ENCODE peak calls at places on chromosomes 5 and 9, in ten cellular contexts. One of them, this sample, is unnamed.

GRCh38 chr5:178143901-178144300 is 9.8 kb downstream of the NHP2 start:
- DNase-seq in lower lobe of right lung: no peak
- DNase-seq in colonic mucosa: peak
- DNase-seq in MM.1S: no peak
- DNase-seq in cardiac muscle cell: peak
- DNase-seq in AG04450: peak
- DNase-seq in GM06990: no peak
- DNase-seq in AG09309: no peak
- DNase-seq in heart right ventricle: peak
- DNase-seq in vagina: no peak
- DNase-seq in this sample: peak

GRCh38 chr9:124771867-124772621 is 933 bp upstream of the NR6A1 start:
- DNase-seq in heart right ventricle: peak
- DNase-seq in colonic mucosa: peak
- DNase-seq in AG09309: no peak
- DNase-seq in vagina: no peak
- DNase-seq in AG04450: no peak
- DNase-seq in MM.1S: peak
- DNase-seq in GM06990: peak
- DNase-seq in cardiac muscle cell: peak
- DNase-seq in lower lobe of right lung: peak
- DNase-seq in this sample: peak

GRCh38 chr9:10605388-10605787 is 7.4 kb downstream of the PTPRD start:
- DNase-seq in heart right ventricle: no peak
- DNase-seq in AG09309: no peak
- DNase-seq in AG04450: no peak
- DNase-seq in cardiac muscle cell: no peak
- DNase-seq in GM06990: no peak
- DNase-seq in lower lobe of right lung: no peak
- DNase-seq in MM.1S: no peak
- DNase-seq in colonic mucosa: no peak
- DNase-seq in vagina: no peak
- DNase-seq in this sample: no peak

GRCh38 chr9:9998491-9999287 is 614.1 kb downstream of the PTPRD start:
- DNase-seq in AG09309: no peak
- DNase-seq in heart right ventricle: no peak
- DNase-seq in colonic mucosa: no peak
- DNase-seq in AG04450: no peak
- DNase-seq in vagina: no peak
- DNase-seq in GM06990: no peak
- DNase-seq in cardiac muscle cell: no peak
- DNase-seq in MM.1S: peak
- DNase-seq in lower lobe of right lung: no peak
- DNase-seq in this sample: no peak

GRCh38 chr5:35971186-35971877 is 19.9 kb downstream of the UGT3A1 start:
- DNase-seq in AG04450: no peak
- DNase-seq in cardiac muscle cell: no peak
- DNase-seq in heart right ventricle: no peak
- DNase-seq in lower lobe of right lung: no peak
- DNase-seq in MM.1S: no peak
- DNase-seq in GM06990: no peak
- DNase-seq in vagina: no peak
- DNase-seq in AG09309: no peak
- DNase-seq in colonic mucosa: no peak
- DNase-seq in this sample: no peak

GRCh38 chr9:99889120-99889519 is 17.3 kb upstream of the STX17 start:
- DNase-seq in AG09309: no peak
- DNase-seq in cardiac muscle cell: no peak
- DNase-seq in heart right ventricle: no peak
- DNase-seq in lower lobe of right lung: no peak
- DNase-seq in colonic mucosa: no peak
- DNase-seq in MM.1S: no peak
- DNase-seq in GM06990: no peak
- DNase-seq in vagina: no peak
- DNase-seq in AG04450: no peak
- DNase-seq in this sample: no peak

GRCh38 chr5:3121813-3122212 is 370.3 kb upstream of the IRX2 start:
- DNase-seq in GM06990: no peak
- DNase-seq in cardiac muscle cell: no peak
- DNase-seq in lower lobe of right lung: no peak
- DNase-seq in AG04450: no peak
- DNase-seq in AG09309: no peak
- DNase-seq in MM.1S: no peak
- DNase-seq in heart right ventricle: no peak
- DNase-seq in colonic mucosa: no peak
- DNase-seq in vagina: no peak
- DNase-seq in this sample: no peak

GRCh38 chr9:87338075-87338989 is 159.3 kb upstream of the DAPK1 start:
- DNase-seq in colonic mucosa: no peak
- DNase-seq in MM.1S: no peak
- DNase-seq in AG09309: no peak
- DNase-seq in lower lobe of right lung: no peak
- DNase-seq in heart right ventricle: no peak
- DNase-seq in GM06990: no peak
- DNase-seq in cardiac muscle cell: no peak
- DNase-seq in AG04450: no peak
- DNase-seq in vagina: no peak
- DNase-seq in this sample: no peak

GRCh38 chr5:179343902-179344300 is 1.4 kb downstream of the ADAMTS2 start:
- DNase-seq in colonic mucosa: peak
- DNase-seq in heart right ventricle: no peak
- DNase-seq in AG04450: no peak
- DNase-seq in GM06990: no peak
- DNase-seq in vagina: no peak
- DNase-seq in lower lobe of right lung: no peak
- DNase-seq in cardiac muscle cell: peak
- DNase-seq in AG09309: no peak
- DNase-seq in MM.1S: no peak
- DNase-seq in this sample: peak

GRCh38 chr5:161676109-161676508 is 9.4 kb upstream of the GABRA6 start:
- DNase-seq in vagina: no peak
- DNase-seq in GM06990: no peak
- DNase-seq in MM.1S: peak
- DNase-seq in AG04450: no peak
- DNase-seq in AG09309: no peak
- DNase-seq in heart right ventricle: no peak
- DNase-seq in cardiac muscle cell: no peak
- DNase-seq in colonic mucosa: no peak
- DNase-seq in lower lobe of right lung: no peak
- DNase-seq in this sample: no peak

GRCh38 chr5:83470920-83471404 is 582 bp upstream of the VCAN start:
- DNase-seq in AG09309: no peak
- DNase-seq in lower lobe of right lung: no peak
- DNase-seq in MM.1S: no peak
- DNase-seq in heart right ventricle: no peak
- DNase-seq in GM06990: no peak
- DNase-seq in vagina: no peak
- DNase-seq in colonic mucosa: no peak
- DNase-seq in AG04450: no peak
- DNase-seq in cardiac muscle cell: no peak
- DNase-seq in this sample: no peak

GRCh38 chr5:164844348-164844747 is 1338.9 kb downstream of the MAT2B start:
- DNase-seq in MM.1S: no peak
- DNase-seq in AG09309: no peak
- DNase-seq in vagina: no peak
- DNase-seq in cardiac muscle cell: no peak
- DNase-seq in AG04450: no peak
- DNase-seq in heart right ventricle: no peak
- DNase-seq in GM06990: no peak
- DNase-seq in colonic mucosa: no peak
- DNase-seq in lower lobe of right lung: no peak
- DNase-seq in this sample: no peak

GRCh38 chr5:79495311-79495710 is 18.6 kb downstream of the HOMER1 start:
- DNase-seq in AG04450: no peak
- DNase-seq in colonic mucosa: no peak
- DNase-seq in vagina: no peak
- DNase-seq in cardiac muscle cell: no peak
- DNase-seq in heart right ventricle: no peak
- DNase-seq in MM.1S: no peak
- DNase-seq in AG09309: no peak
- DNase-seq in GM06990: no peak
- DNase-seq in lower lobe of right lung: no peak
- DNase-seq in this sample: no peak

GRCh38 chr5:150184990-150185952 is 4.6 kb upstream of the SLC6A7 start:
- DNase-seq in cardiac muscle cell: no peak
- DNase-seq in heart right ventricle: no peak
- DNase-seq in vagina: no peak
- DNase-seq in MM.1S: no peak
- DNase-seq in colonic mucosa: peak
- DNase-seq in lower lobe of right lung: no peak
- DNase-seq in AG09309: no peak
- DNase-seq in GM06990: no peak
- DNase-seq in AG04450: no peak
- DNase-seq in this sample: no peak

DNA sequence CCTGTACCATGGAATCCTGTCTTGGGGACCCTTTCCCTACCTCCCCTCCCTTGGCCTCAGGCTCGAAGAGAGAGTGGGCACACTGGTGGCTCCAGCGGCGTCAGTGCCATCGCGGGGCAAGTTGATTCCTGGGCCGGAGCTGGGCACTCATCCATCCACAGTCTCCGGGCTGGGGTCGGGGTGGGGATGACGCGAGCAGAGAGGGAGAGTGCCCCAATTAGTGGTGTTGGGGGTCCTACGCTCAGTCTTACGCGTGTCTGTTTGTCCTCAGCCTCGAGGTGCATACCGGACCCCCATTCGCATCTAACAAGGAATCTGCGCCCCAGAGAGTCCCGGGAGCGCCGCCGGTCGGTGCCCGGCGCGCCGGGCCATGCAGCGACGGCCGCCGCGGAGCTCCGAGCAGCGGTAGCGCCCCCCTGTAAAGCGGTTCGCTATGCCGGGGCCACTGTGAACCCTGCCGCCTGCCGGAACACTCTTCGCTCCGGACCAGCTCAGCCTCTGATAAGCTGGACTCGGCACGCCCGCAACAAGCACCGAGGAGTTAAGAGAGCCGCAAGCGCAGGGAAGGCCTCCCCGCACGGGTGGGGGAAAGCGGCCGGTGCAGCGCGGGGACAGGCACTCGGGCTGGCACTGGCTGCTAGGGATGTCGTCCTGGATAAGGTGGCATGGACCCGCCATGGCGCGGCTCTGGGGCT is 724 bp downstream of the NTRK2 start:
- DNase-seq in lower lobe of right lung: no peak
- DNase-seq in cardiac muscle cell: peak
- DNase-seq in vagina: no peak
- DNase-seq in MM.1S: peak
- DNase-seq in GM06990: peak
- DNase-seq in colonic mucosa: no peak
- DNase-seq in AG04450: no peak
- DNase-seq in heart right ventricle: no peak
- DNase-seq in AG09309: no peak
- DNase-seq in this sample: no peak
- H3K4me3 ChIP-seq in lower lobe of right lung: peak
- H3K4me3 ChIP-seq in cardiac muscle cell: peak
- H3K4me3 ChIP-seq in vagina: peak
- H3K4me3 ChIP-seq in MM.1S: peak
- H3K4me3 ChIP-seq in GM06990: peak
- H3K4me3 ChIP-seq in colonic mucosa: peak
- H3K4me3 ChIP-seq in AG04450: no peak
- H3K4me3 ChIP-seq in heart right ventricle: peak
- H3K4me3 ChIP-seq in AG09309: no peak
- H3K4me3 ChIP-seq in this sample: peak

DNA sequence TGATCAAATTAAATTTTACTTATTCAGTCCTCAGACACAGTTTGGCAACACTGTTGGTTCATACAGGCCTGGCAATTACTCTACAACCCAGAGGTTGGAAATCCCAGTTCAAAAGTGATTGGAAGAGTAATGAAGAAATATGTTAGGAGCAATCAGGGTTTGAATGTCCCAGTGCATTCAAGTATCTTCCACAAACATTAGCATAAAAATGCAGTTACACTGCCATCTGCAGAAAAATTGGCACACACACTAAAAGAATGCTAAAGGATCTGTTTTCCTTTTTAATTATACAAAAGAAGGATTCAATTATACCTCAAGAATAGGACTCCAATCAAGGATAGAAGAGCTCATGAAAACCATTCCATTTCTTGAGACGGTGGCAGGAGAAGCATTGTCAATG is 130.2 kb downstream of the DNAH5 start:
- DNase-seq in GM06990: no peak
- DNase-seq in MM.1S: no peak
- DNase-seq in heart right ventricle: no peak
- DNase-seq in colonic mucosa: no peak
- DNase-seq in vagina: no peak
- DNase-seq in cardiac muscle cell: no peak
- DNase-seq in lower lobe of right lung: no peak
- DNase-seq in AG09309: no peak
- DNase-seq in AG04450: no peak
- DNase-seq in this sample: no peak
- TF ChIP-seq CTCF in GM06990: no peak
- TF ChIP-seq CTCF in MM.1S: no peak
- TF ChIP-seq CTCF in heart right ventricle: no peak
- TF ChIP-seq CTCF in colonic mucosa: no peak
- TF ChIP-seq CTCF in vagina: no peak
- TF ChIP-seq CTCF in cardiac muscle cell: no peak
- TF ChIP-seq CTCF in lower lobe of right lung: no peak
- TF ChIP-seq CTCF in AG09309: peak
- TF ChIP-seq CTCF in AG04450: peak
- TF ChIP-seq CTCF in this sample: no peak

GRCh38 chr9:92291577-92291976 is 1.9 kb downstream of the IARS1 start:
- DNase-seq in colonic mucosa: no peak
- DNase-seq in AG04450: no peak
- DNase-seq in lower lobe of right lung: no peak
- DNase-seq in vagina: no peak
- DNase-seq in AG09309: no peak
- DNase-seq in GM06990: no peak
- DNase-seq in heart right ventricle: no peak
- DNase-seq in cardiac muscle cell: no peak
- DNase-seq in MM.1S: no peak
- DNase-seq in this sample: no peak
- H3K4me3 ChIP-seq in colonic mucosa: no peak
- H3K4me3 ChIP-seq in AG04450: peak
- H3K4me3 ChIP-seq in lower lobe of right lung: no peak
- H3K4me3 ChIP-seq in vagina: no peak
- H3K4me3 ChIP-seq in AG09309: peak
- H3K4me3 ChIP-seq in GM06990: peak
- H3K4me3 ChIP-seq in heart right ventricle: no peak
- H3K4me3 ChIP-seq in cardiac muscle cell: no peak
- H3K4me3 ChIP-seq in MM.1S: no peak
- H3K4me3 ChIP-seq in this sample: peak

DNA sequence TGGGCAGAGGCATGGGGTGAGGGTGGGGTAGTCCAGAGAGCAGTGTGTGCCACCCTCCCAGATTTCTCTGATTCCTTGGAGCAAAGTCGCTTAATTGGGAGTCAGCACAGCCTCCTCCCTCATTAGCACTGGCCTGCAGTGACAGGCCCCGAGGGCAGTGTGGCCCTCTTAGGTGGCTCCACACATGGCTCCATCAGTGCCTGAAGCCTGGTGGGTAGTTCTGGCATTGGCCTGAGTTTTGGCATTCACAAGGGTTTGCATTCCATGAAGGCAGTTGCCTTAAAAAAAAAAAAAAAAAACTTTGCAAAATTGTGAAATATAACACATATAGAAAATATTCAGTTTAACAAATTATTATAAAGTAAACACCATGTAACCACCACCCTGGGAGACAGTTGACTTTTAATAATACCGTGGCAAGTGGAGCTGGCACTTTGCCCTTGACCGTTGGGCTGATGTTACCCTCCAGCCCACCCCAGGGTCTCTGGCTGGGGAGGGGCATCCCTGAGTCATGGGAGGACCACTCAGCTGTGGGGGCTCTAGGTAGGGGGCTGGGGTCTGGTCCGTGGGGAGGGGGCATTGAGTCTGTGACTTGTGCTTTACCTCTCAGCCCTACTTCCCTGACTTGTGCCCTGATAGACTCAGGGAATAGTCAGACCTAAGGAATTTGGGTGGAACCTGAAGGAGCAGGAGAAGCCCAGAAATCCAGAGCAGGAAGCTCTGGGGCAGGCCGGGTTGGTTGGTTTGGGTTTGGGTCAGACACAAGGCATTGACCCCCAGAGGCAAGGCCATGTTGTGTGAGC is 51.3 kb upstream of the PITX1 start:
- DNase-seq in colonic mucosa: no peak
- DNase-seq in cardiac muscle cell: no peak
- DNase-seq in vagina: no peak
- DNase-seq in AG04450: no peak
- DNase-seq in heart right ventricle: no peak
- DNase-seq in GM06990: no peak
- DNase-seq in MM.1S: no peak
- DNase-seq in lower lobe of right lung: no peak
- DNase-seq in AG09309: no peak
- DNase-seq in this sample: no peak
- TF ChIP-seq CTCF in colonic mucosa: no peak
- TF ChIP-seq CTCF in cardiac muscle cell: no peak
- TF ChIP-seq CTCF in vagina: no peak
- TF ChIP-seq CTCF in AG04450: no peak
- TF ChIP-seq CTCF in heart right ventricle: no peak
- TF ChIP-seq CTCF in GM06990: no peak
- TF ChIP-seq CTCF in MM.1S: no peak
- TF ChIP-seq CTCF in lower lobe of right lung: no peak
- TF ChIP-seq CTCF in AG09309: no peak
- TF ChIP-seq CTCF in this sample: no peak

This sample was measured in foreskin fibroblast.